ENCODE peak calls at places on chromosomes 4 and X, in nine cellular contexts. Y is astrocyte of the spinal cord, E is left lung, J is mammary epithelial cell, S is uterus, Q is endodermal cell, U is right lobe of liver, V is fibroblast of lung, N is SK-N-SH. W is an unnamed sample.

GRCh38 chr4:177190995-177191568 is 118.6 kb upstream of the NEIL3 start:
- DNase-seq in Y (peak; percentile 31), E (no peak), J (peak; percentile 10), S (no peak), Q (no peak), U (no peak), V (no peak), N (no peak), W (peak; percentile 21)

GRCh38 chr4:1416051-1416947 is 10.1 kb upstream of the NKX1-1 start:
- DNase-seq in Y (no peak), E (peak; percentile 62), J (no peak), S (no peak), Q (no peak), U (peak; percentile 37), V (no peak), N (peak; percentile 41), W (no peak)

GRCh38 chr4:26238782-26239647 is 81.8 kb upstream of the RBPJ start:
- DNase-seq in Y (peak; percentile 78), E (no peak), J (no peak), S (no peak), Q (peak; percentile 65), U (no peak), V (peak; percentile 67), N (no peak), W (peak; percentile 46)

GRCh38 chr4:155241664-155242063 is 33.2 kb downstream of the NPY2R start:
- DNase-seq in Y (no peak), E (no peak), J (peak; percentile 17), S (no peak), Q (no peak), U (no peak), V (no peak), N (no peak), W (no peak)

GRCh38 chrX:10833299-10834169 is 213.1 kb upstream of the MID1 start:
- DNase-seq in Y (peak; percentile 17), E (peak; percentile 43), J (peak; percentile 61), S (peak; percentile 56), Q (peak; percentile 71), U (peak; percentile 31), V (no peak), N (no peak), W (peak; percentile 21)

GRCh38 chr4:82509029-82509428 is 52.8 kb downstream of the TMEM150C start:
- DNase-seq in Y (no peak), E (no peak), J (no peak), S (no peak), Q (no peak), U (no peak), V (no peak), N (no peak), W (no peak)

GRCh38 chrX:40415675-40416074 is 165.1 kb upstream of the ATP6AP2 start:
- DNase-seq in Y (no peak), E (no peak), J (no peak), S (no peak), Q (no peak), U (no peak), V (no peak), N (peak; percentile 58), W (no peak)

GRCh38 chrX:149248073-149248625 is 257.0 kb downstream of the IDS start:
- DNase-seq in Y (peak; percentile 22), E (no peak), J (peak; percentile 16), S (no peak), Q (no peak), U (no peak), V (peak; percentile 59), N (no peak), W (peak; percentile 1)

DNA sequence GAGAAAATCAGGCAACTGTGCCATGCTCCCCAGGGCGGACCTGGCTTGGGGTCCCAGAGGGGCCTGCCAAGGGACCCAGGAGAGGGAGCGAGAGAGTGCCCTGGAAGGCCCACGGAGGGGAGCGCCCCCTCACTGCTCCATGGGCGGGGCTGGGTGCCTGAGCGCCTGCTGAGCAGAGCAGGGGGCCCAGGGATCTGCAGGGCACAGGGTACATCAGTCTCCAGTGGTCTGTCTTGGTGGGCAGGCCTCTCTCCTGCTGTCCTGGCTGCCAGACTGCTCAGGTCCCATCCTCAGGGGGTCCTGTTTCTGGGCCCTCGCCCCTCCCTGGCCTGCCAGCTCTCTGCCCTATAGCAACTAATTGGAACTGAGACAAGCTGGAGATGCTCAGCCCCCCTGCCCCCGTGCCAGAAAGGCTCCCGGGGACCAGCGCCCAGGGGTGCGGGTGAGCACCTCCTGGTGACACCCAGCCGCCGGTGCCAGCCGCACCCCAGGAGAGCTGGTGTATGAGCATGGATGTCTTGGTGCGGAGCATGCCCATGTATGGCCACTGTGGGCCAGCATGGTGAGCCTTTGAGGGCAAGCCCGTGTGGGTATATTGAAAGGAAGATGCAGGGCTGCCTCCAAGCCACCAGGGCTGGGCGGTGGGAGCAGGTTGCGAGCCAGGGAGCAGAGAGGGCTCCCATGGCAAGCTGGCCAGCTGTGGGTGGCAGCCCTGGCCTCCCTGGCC is 1.3 kb downstream of the BGN start:
- DNase-seq in Y (no peak), E (no peak), J (no peak), S (no peak), Q (no peak), U (no peak), V (no peak), N (no peak), W (no peak)
- H3K4me3 ChIP-seq in Y (peak overlapping the region; percentile 61), E (peak overlapping the region; percentile 31), J (no peak overlapping the region), S (no peak overlapping the region), Q (no peak overlapping the region), U (peak overlapping the region; percentile 18), V (no peak overlapping the region), N (peak overlapping the region; percentile 39), W (peak overlapping the region; percentile 56)

GRCh38 chr4:6336166-6336565 is 66.5 kb downstream of the WFS1 start:
- DNase-seq in Y (no peak), E (no peak), J (no peak), S (no peak), Q (no peak), U (no peak), V (no peak), N (no peak), W (no peak)

GRCh38 chr4:6332669-6333050 is 63.0 kb downstream of the WFS1 start:
- DNase-seq in Y (no peak), E (no peak), J (no peak), S (no peak), Q (no peak), U (no peak), V (no peak), N (no peak), W (no peak)

GRCh38 chr4:6335040-6335590 is 65.5 kb downstream of the WFS1 start:
- DNase-seq in Y (no peak), E (no peak), J (no peak), S (no peak), Q (no peak), U (no peak), V (no peak), N (no peak), W (no peak)

GRCh38 chr4:6333301-6334202 is 63.9 kb downstream of the WFS1 start:
- DNase-seq in Y (no peak), E (no peak), J (no peak), S (no peak), Q (peak; percentile 75), U (no peak), V (peak; percentile 9), N (no peak), W (no peak)

DNA sequence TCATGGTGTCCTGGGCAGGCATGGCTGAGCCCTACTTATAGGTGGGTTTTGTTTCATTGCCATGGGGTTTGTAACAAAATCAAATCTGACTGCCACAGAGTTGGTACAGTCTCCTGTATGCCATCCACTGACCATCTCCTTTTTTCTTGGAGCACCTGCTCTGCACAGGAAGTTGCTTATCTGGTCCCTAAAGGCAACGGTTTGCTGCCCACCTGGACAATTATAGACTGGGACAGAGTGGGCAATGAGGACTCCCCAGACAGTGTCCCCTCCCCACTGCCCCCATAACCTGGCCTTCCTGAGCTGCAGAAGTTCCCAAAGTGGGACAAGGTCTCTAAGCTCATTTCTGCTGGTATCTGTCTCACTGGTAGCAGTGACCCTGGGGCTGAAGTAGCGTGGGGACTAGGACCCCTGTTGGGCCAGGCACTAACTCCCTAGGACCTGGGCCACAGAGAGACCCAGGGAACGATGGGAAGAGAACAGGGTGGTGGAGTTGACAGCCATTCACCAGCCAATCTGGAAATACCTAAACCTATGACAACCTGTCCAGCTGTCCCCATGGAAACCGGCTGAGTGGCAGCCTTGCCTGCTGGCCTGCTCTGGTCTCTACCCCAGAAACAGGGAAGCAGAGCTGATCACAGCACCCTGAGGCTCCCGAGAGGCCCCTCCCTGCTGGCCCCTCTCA is 64.7 kb downstream of the WFS1 start:
- DNase-seq in Y (no peak), E (no peak), J (no peak), S (no peak), Q (no peak), U (no peak), V (no peak), N (no peak), W (no peak)
- TF ChIP-seq CTCF in Y (no peak), E (no peak), J (no peak), S (no peak), Q (no peak), U (no peak), V (no peak), N (no peak), W (no peak)

GRCh38 chrX:153674219-153674851 is 722 bp upstream of the PNCK start:
- DNase-seq in Y (no peak), E (no peak), J (no peak), S (no peak), Q (peak; percentile 59), U (no peak), V (no peak), N (no peak), W (no peak)
- H3K4me3 ChIP-seq in Y (no peak overlapping the region), E (no peak overlapping the region), J (no peak overlapping the region), S (no peak overlapping the region), Q (no peak overlapping the region), U (no peak overlapping the region), V (no peak overlapping the region), N (no peak overlapping the region), W (no peak overlapping the region)

GRCh38 chr4:184955116-184955515 is 63.2 kb upstream of the HELT start:
- DNase-seq in Y (no peak), E (no peak), J (no peak), S (no peak), Q (no peak), U (peak; percentile 38), V (no peak), N (no peak), W (no peak)

GRCh38 chr4:184953971-184954370 is 64.3 kb upstream of the HELT start:
- DNase-seq in Y (no peak), E (no peak), J (peak; percentile 31), S (no peak), Q (no peak), U (peak; percentile 26), V (no peak), N (no peak), W (no peak)

GRCh38 chr4:184954482-184954881 is 63.8 kb upstream of the HELT start:
- DNase-seq in Y (no peak), E (peak; percentile 46), J (no peak), S (no peak), Q (no peak), U (peak; percentile 38), V (no peak), N (no peak), W (no peak)

GRCh38 chr4:184957451-184958115 is 60.7 kb upstream of the HELT start:
- DNase-seq in Y (no peak), E (no peak), J (no peak), S (no peak), Q (no peak), U (peak; percentile 33), V (no peak), N (no peak), W (no peak)

DNA sequence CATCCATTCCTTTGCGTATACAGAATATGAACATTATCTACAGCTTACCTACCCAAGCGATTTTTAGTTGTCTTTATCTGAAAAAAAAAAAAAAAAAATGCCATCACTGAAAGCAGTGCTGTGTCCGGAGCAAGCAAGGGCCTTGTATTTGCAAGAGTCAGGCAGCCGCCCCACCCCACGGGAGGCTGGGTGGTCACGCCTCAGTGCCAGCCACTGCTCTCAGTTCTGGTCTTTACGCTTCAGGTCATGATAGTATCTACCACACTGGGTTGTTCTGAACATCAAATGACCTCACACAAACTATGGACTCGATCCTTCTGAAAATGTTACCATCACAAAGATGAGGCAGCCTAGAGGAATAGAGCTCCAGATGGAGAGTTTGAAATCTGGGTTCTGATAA is 62.7 kb upstream of the HELT start:
- DNase-seq in Y (no peak), E (no peak), J (no peak), S (no peak), Q (no peak), U (peak; percentile 31), V (no peak), N (no peak), W (no peak)
- TF ChIP-seq CTCF in Y (no peak), E (no peak), J (no peak), S (no peak), Q (no peak), U (no peak), V (no peak), N (no peak), W (no peak)

W was measured in fibroblast of villous mesenchyme.